ENCODE peak calls at places on chromosomes 13 and 19, in seven cellular contexts. One of them, this sample, is unnamed.

GRCh38 chr13:90154311-90154960 is 1193.1 kb upstream of the MIR17HG start:
- DNase-seq in cardiac muscle cell: no peak
- DNase-seq in psoas muscle: no peak
- DNase-seq in CD8-positive, alpha-beta T cell: no peak
- DNase-seq in osteocyte: no peak
- DNase-seq in foreskin keratinocyte: peak; percentile 37
- DNase-seq in left ventricle myocardium inferior: no peak
- DNase-seq in this sample: no peak

GRCh38 chr13:114129649-114130062 is 2.8 kb downstream of the RASA3 start:
- DNase-seq in cardiac muscle cell: no peak
- DNase-seq in psoas muscle: no peak
- DNase-seq in CD8-positive, alpha-beta T cell: no peak
- DNase-seq in osteocyte: no peak
- DNase-seq in foreskin keratinocyte: no peak
- DNase-seq in left ventricle myocardium inferior: no peak
- DNase-seq in this sample: no peak

GRCh38 chr19:11151181-11151580 is 4.4 kb downstream of the SPC24 start:
- DNase-seq in cardiac muscle cell: no peak
- DNase-seq in psoas muscle: no peak
- DNase-seq in CD8-positive, alpha-beta T cell: no peak
- DNase-seq in osteocyte: no peak
- DNase-seq in foreskin keratinocyte: no peak
- DNase-seq in left ventricle myocardium inferior: peak; percentile 44
- DNase-seq in this sample: no peak

GRCh38 chr13:106176103-106176502 is 359.4 kb downstream of the EFNB2 start:
- DNase-seq in cardiac muscle cell: no peak
- DNase-seq in psoas muscle: no peak
- DNase-seq in CD8-positive, alpha-beta T cell: no peak
- DNase-seq in osteocyte: no peak
- DNase-seq in foreskin keratinocyte: no peak
- DNase-seq in left ventricle myocardium inferior: no peak
- DNase-seq in this sample: no peak

GRCh38 chr13:111184685-111185401 is 69.7 kb downstream of the ARHGEF7 start:
- DNase-seq in cardiac muscle cell: no peak
- DNase-seq in psoas muscle: no peak
- DNase-seq in CD8-positive, alpha-beta T cell: peak; percentile 46
- DNase-seq in osteocyte: no peak
- DNase-seq in foreskin keratinocyte: no peak
- DNase-seq in left ventricle myocardium inferior: no peak
- DNase-seq in this sample: no peak

GRCh38 chr13:73336789-73337188 is 278.0 kb downstream of the KLF5 start:
- DNase-seq in cardiac muscle cell: no peak
- DNase-seq in psoas muscle: no peak
- DNase-seq in CD8-positive, alpha-beta T cell: no peak
- DNase-seq in osteocyte: no peak
- DNase-seq in foreskin keratinocyte: peak; percentile 75
- DNase-seq in left ventricle myocardium inferior: no peak
- DNase-seq in this sample: no peak

GRCh38 chr13:29702912-29703351 is 107.4 kb upstream of the SLC7A1 start:
- DNase-seq in cardiac muscle cell: no peak
- DNase-seq in psoas muscle: peak; percentile 67
- DNase-seq in CD8-positive, alpha-beta T cell: no peak
- DNase-seq in osteocyte: no peak
- DNase-seq in foreskin keratinocyte: peak; percentile 84
- DNase-seq in left ventricle myocardium inferior: peak; percentile 28
- DNase-seq in this sample: peak; percentile 24

GRCh38 chr13:26600345-26600761 is 42.9 kb downstream of the WASF3 start:
- DNase-seq in cardiac muscle cell: no peak
- DNase-seq in psoas muscle: no peak
- DNase-seq in CD8-positive, alpha-beta T cell: no peak
- DNase-seq in osteocyte: no peak
- DNase-seq in foreskin keratinocyte: no peak
- DNase-seq in left ventricle myocardium inferior: no peak
- DNase-seq in this sample: no peak

GRCh38 chr13:50081106-50081898 is 66.1 kb downstream of the KCNRG start:
- DNase-seq in cardiac muscle cell: peak; percentile 76
- DNase-seq in psoas muscle: peak; percentile 69
- DNase-seq in CD8-positive, alpha-beta T cell: peak; percentile 32
- DNase-seq in osteocyte: peak; percentile 86
- DNase-seq in foreskin keratinocyte: no peak
- DNase-seq in left ventricle myocardium inferior: peak; percentile 41
- DNase-seq in this sample: peak; percentile 78

GRCh38 chr19:4455742-4456565 is 1.6 kb downstream of the UBXN6 start:
- DNase-seq in cardiac muscle cell: peak; percentile 43
- DNase-seq in psoas muscle: peak; percentile 88
- DNase-seq in CD8-positive, alpha-beta T cell: no peak
- DNase-seq in osteocyte: no peak
- DNase-seq in foreskin keratinocyte: peak; percentile 27
- DNase-seq in left ventricle myocardium inferior: peak; percentile 78
- DNase-seq in this sample: peak; percentile 52

GRCh38 chr13:81493144-81493543 is 1152.2 kb upstream of the SPRY2 start:
- DNase-seq in cardiac muscle cell: no peak
- DNase-seq in psoas muscle: no peak
- DNase-seq in CD8-positive, alpha-beta T cell: no peak
- DNase-seq in osteocyte: no peak
- DNase-seq in foreskin keratinocyte: no peak
- DNase-seq in left ventricle myocardium inferior: no peak
- DNase-seq in this sample: no peak

GRCh38 chr19:5250127-5250659 is 90.4 kb downstream of the PTPRS start:
- DNase-seq in cardiac muscle cell: no peak
- DNase-seq in psoas muscle: peak; percentile 72
- DNase-seq in CD8-positive, alpha-beta T cell: no peak
- DNase-seq in osteocyte: no peak
- DNase-seq in foreskin keratinocyte: no peak
- DNase-seq in left ventricle myocardium inferior: peak; percentile 75
- DNase-seq in this sample: no peak

GRCh38 chr13:30698023-30698422 is 37.3 kb upstream of the ALOX5AP start:
- DNase-seq in cardiac muscle cell: no peak
- DNase-seq in psoas muscle: no peak
- DNase-seq in CD8-positive, alpha-beta T cell: no peak
- DNase-seq in osteocyte: no peak
- DNase-seq in foreskin keratinocyte: no peak
- DNase-seq in left ventricle myocardium inferior: no peak
- DNase-seq in this sample: no peak

GRCh38 chr13:108618233-108618632 is 11.2 kb upstream of the MYO16 start:
- DNase-seq in cardiac muscle cell: no peak
- DNase-seq in psoas muscle: no peak
- DNase-seq in CD8-positive, alpha-beta T cell: no peak
- DNase-seq in osteocyte: no peak
- DNase-seq in foreskin keratinocyte: no peak
- DNase-seq in left ventricle myocardium inferior: no peak
- DNase-seq in this sample: no peak

GRCh38 chr19:37251308-37252229 is 33.6 kb downstream of the ZNF383 start:
- DNase-seq in cardiac muscle cell: no peak
- DNase-seq in psoas muscle: peak; percentile 80
- DNase-seq in CD8-positive, alpha-beta T cell: no peak
- DNase-seq in osteocyte: no peak
- DNase-seq in foreskin keratinocyte: peak; percentile 96
- DNase-seq in left ventricle myocardium inferior: peak; percentile 87
- DNase-seq in this sample: no peak

GRCh38 chr13:45473627-45474026 is 8.9 kb downstream of the COG3 start:
- DNase-seq in cardiac muscle cell: peak; percentile 6
- DNase-seq in psoas muscle: no peak
- DNase-seq in CD8-positive, alpha-beta T cell: no peak
- DNase-seq in osteocyte: no peak
- DNase-seq in foreskin keratinocyte: no peak
- DNase-seq in left ventricle myocardium inferior: no peak
- DNase-seq in this sample: no peak

GRCh38 chr19:10603873-10604459 is 16.9 kb upstream of the AP1M2 start:
- DNase-seq in cardiac muscle cell: no peak
- DNase-seq in psoas muscle: no peak
- DNase-seq in CD8-positive, alpha-beta T cell: peak; percentile 20
- DNase-seq in osteocyte: no peak
- DNase-seq in foreskin keratinocyte: no peak
- DNase-seq in left ventricle myocardium inferior: no peak
- DNase-seq in this sample: no peak

GRCh38 chr19:46603752-46604241 is 2.7 kb downstream of the CALM3 start:
- DNase-seq in cardiac muscle cell: no peak
- DNase-seq in psoas muscle: no peak
- DNase-seq in CD8-positive, alpha-beta T cell: no peak
- DNase-seq in osteocyte: no peak
- DNase-seq in foreskin keratinocyte: no peak
- DNase-seq in left ventricle myocardium inferior: no peak
- DNase-seq in this sample: no peak

GRCh38 chr19:6056282-6056741 is 54.0 kb downstream of the RFX2 start:
- DNase-seq in cardiac muscle cell: no peak
- DNase-seq in psoas muscle: no peak
- DNase-seq in CD8-positive, alpha-beta T cell: no peak
- DNase-seq in osteocyte: peak; percentile 73
- DNase-seq in foreskin keratinocyte: no peak
- DNase-seq in left ventricle myocardium inferior: no peak
- DNase-seq in this sample: no peak

DNA sequence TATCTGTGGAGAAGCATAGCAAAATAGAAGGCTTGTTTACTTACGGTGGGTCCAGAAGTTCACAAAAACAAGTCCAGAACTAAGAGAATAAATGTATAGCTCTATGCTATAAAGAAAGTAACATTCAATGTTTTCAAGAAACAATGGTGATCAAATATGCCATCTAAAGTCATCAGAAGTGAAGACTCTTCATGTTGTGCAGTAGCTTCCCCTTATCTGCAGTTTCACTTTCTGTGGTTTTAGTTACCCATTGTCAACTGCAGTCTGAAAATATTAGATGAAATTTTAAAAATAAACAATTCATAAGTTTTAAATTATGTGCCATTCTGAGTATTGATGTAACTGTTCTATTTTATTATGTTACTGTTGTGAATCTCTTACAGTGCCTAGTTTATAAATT is 72.5 kb downstream of the EDNRB start:
- DNase-seq in cardiac muscle cell: no peak
- DNase-seq in psoas muscle: no peak
- DNase-seq in CD8-positive, alpha-beta T cell: no peak
- DNase-seq in osteocyte: no peak
- DNase-seq in foreskin keratinocyte: no peak
- DNase-seq in left ventricle myocardium inferior: no peak
- DNase-seq in this sample: no peak
- TF ChIP-seq CTCF in cardiac muscle cell: no peak
- TF ChIP-seq CTCF in psoas muscle: no peak
- TF ChIP-seq CTCF in CD8-positive, alpha-beta T cell: no peak
- TF ChIP-seq CTCF in osteocyte: no peak
- TF ChIP-seq CTCF in foreskin keratinocyte: no peak
- TF ChIP-seq CTCF in left ventricle myocardium inferior: no peak
- TF ChIP-seq CTCF in this sample: no peak

DNA sequence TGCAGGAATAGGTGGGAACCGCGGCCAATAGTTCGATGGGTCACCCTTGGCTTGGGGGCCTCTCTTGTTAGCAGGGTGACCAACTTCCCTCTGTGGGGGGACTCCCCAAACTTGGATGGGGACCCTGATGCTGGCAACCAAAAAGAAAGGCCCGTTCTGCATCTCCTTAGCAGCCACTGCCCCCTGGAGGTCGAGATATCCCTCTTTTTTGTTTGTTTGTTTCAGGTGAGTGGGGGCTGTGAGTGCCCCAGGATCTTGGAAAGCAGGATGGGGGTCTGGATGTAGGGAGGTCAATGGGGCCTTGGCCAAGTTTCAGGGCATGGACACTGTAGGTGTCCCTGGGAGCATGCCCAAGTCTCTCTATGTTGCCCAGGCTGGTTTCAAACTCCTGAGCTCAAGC is 7.7 kb upstream of the CRTC1 start:
- DNase-seq in cardiac muscle cell: no peak
- DNase-seq in psoas muscle: no peak
- DNase-seq in CD8-positive, alpha-beta T cell: no peak
- DNase-seq in osteocyte: no peak
- DNase-seq in foreskin keratinocyte: no peak
- DNase-seq in left ventricle myocardium inferior: no peak
- DNase-seq in this sample: no peak
- TF ChIP-seq CTCF in cardiac muscle cell: peak; percentile 57
- TF ChIP-seq CTCF in psoas muscle: peak; percentile 36
- TF ChIP-seq CTCF in CD8-positive, alpha-beta T cell: no peak
- TF ChIP-seq CTCF in osteocyte: peak; percentile 60
- TF ChIP-seq CTCF in foreskin keratinocyte: peak; percentile 59
- TF ChIP-seq CTCF in left ventricle myocardium inferior: peak; percentile 34
- TF ChIP-seq CTCF in this sample: peak; percentile 37

DNA sequence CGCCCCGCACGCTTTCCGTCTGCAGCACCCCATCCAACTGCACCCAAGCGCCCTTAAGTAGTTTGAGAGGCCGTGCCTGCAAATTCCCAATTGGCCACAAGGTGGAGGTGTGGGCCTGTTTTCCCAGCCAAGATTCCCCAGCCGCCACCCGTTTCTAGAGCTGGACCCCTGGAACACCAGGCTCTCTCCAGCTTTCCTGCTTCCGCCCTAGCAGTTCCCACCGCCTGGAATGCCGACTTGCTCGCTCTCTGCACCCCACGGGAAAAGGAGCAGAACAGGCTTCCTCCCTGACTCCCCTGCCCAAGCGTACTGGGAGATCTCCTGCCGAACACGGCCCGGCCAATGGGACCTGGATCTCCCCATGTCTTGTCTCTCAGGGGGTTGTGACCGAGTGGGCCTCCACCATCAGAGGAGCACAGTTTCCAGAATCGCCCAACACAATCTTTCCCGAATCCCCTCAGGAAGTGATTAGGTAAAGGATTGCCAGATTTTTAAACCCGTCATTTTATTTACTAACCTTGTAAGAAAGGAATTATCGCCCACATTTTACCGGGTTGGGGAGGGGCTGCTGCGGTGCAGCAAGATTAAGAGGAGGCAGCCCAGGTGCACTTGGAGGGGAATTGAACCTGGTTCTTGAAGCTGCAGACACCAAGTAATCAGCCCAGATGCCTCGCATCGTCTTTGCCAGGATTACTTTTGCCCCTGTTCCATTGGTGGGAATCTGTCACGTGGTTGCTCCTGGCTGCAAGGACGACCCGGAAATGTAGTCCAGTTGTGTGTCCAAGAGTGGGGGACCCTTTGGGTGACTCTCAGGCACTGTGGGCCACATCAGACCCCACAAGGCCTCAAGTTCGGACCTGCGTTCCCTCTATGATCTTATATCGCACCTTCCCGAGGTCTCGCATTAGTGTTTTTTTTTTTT is 3.5 kb upstream of the NAPSA start:
- DNase-seq in cardiac muscle cell: peak; percentile 85
- DNase-seq in psoas muscle: peak; percentile 86
- DNase-seq in CD8-positive, alpha-beta T cell: peak; percentile 71
- DNase-seq in osteocyte: peak; percentile 93
- DNase-seq in foreskin keratinocyte: peak; percentile 57
- DNase-seq in left ventricle myocardium inferior: peak; percentile 80
- DNase-seq in this sample: peak; percentile 87
- TF ChIP-seq CTCF in cardiac muscle cell: peak; percentile 82
- TF ChIP-seq CTCF in psoas muscle: peak; percentile 86
- TF ChIP-seq CTCF in CD8-positive, alpha-beta T cell: peak; percentile 86
- TF ChIP-seq CTCF in osteocyte: peak; percentile 91
- TF ChIP-seq CTCF in foreskin keratinocyte: peak; percentile 89
- TF ChIP-seq CTCF in left ventricle myocardium inferior: peak; percentile 91
- TF ChIP-seq CTCF in this sample: peak; percentile 75

DNA sequence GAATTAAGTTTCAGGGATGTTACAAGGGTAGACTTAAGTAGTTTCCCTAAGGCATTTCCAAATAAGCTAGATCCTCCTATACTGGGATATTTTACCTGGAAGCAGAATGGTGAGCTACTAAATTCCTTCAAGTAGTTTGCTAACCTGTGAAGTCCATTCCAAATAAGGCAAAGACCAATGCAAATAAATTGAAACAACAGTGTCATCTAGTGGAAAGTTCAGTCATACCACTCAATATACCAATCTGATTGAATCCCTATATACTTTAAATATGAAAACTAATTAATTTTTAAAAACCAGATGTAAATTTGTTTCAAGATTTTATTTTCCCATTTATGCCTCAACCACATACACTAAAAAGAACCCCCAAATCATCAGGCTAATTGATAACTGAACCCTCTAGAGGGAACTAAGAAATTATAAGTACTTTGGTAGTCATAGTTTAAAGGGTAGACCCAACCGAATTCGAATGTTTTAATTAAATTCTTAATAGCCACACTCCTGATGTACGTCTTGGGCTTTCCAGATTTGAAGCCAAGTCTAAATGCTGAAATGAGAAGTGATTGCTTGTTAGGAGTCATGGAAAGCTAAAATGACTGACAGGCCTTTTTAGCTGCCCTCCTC is 223.7 kb downstream of the TBC1D4 start:
- DNase-seq in cardiac muscle cell: peak; percentile 54
- DNase-seq in psoas muscle: no peak
- DNase-seq in CD8-positive, alpha-beta T cell: no peak
- DNase-seq in osteocyte: no peak
- DNase-seq in foreskin keratinocyte: no peak
- DNase-seq in left ventricle myocardium inferior: no peak
- DNase-seq in this sample: no peak
- TF ChIP-seq CTCF in cardiac muscle cell: peak; percentile 69
- TF ChIP-seq CTCF in psoas muscle: peak; percentile 57
- TF ChIP-seq CTCF in CD8-positive, alpha-beta T cell: peak; percentile 65
- TF ChIP-seq CTCF in osteocyte: peak; percentile 73
- TF ChIP-seq CTCF in foreskin keratinocyte: peak; percentile 83
- TF ChIP-seq CTCF in left ventricle myocardium inferior: peak; percentile 73
- TF ChIP-seq CTCF in this sample: peak; percentile 74

This sample was measured in nephron progenitor cell.